ENCODE peak calls at places on chromosomes 7 and 10, in six cellular contexts. X is IMR-90, D is heart right ventricle, U is heart left ventricle, H is ascending aorta, W is tibial nerve. V is an unnamed sample.

GRCh38 chr10:74011762-74012161 is 13.8 kb downstream of the VCL start:
- DNase-seq in X (peak), D (no peak), U (no peak), H (no peak), W (no peak), V (peak)

GRCh38 chr7:20268832-20269231 is 51.6 kb upstream of the MACC1 start:
- DNase-seq in X (peak), D (no peak), U (no peak), H (no peak), W (no peak), V (no peak)

GRCh38 chr7:26686448-26686981 is 177.9 kb downstream of the SKAP2 start:
- DNase-seq in X (peak), D (no peak), U (no peak), H (no peak), W (no peak), V (no peak)

GRCh38 chr10:48456808-48457761 is 147.8 kb downstream of the ARHGAP22 start:
- DNase-seq in X (no peak), D (no peak), U (peak), H (no peak), W (no peak), V (no peak)

GRCh38 chr7:70837589-70837988 is 294.4 kb upstream of the GALNT17 start:
- DNase-seq in X (no peak), D (no peak), U (no peak), H (no peak), W (no peak), V (no peak)

GRCh38 chr10:5973069-5973468 is 4.3 kb downstream of the IL15RA start:
- DNase-seq in X (no peak), D (no peak), U (no peak), H (no peak), W (no peak), V (no peak)

GRCh38 chr10:96249264-96249663 is 22.1 kb downstream of the BLNK start:
- DNase-seq in X (no peak), D (no peak), U (no peak), H (no peak), W (no peak), V (no peak)

GRCh38 chr7:85068796-85069195 is 118.1 kb downstream of the SEMA3D start:
- DNase-seq in X (peak), D (no peak), U (no peak), H (no peak), W (no peak), V (no peak)

GRCh38 chr10:8435186-8436055 is 380.9 kb downstream of the GATA3 start:
- DNase-seq in X (no peak), D (no peak), U (no peak), H (no peak), W (no peak), V (no peak)

GRCh38 chr7:68689087-68689433 is 909.2 kb upstream of the AUTS2 start:
- DNase-seq in X (no peak), D (no peak), U (no peak), H (no peak), W (no peak), V (no peak)

GRCh38 chr10:42850931-42851330 is 68.3 kb downstream of the BMS1 start:
- DNase-seq in X (peak), D (no peak), U (no peak), H (no peak), W (no peak), V (no peak)

GRCh38 chr7:116145245-116145852 is 65.0 kb upstream of the TES start:
- DNase-seq in X (peak), D (no peak), U (no peak), H (no peak), W (no peak), V (no peak)

GRCh38 chr7:69967699-69968450 is 369.6 kb downstream of the AUTS2 start:
- DNase-seq in X (no peak), D (no peak), U (no peak), H (no peak), W (no peak), V (no peak)

GRCh38 chr7:70239930-70240329 is 641.7 kb downstream of the AUTS2 start:
- DNase-seq in X (no peak), D (no peak), U (no peak), H (no peak), W (no peak), V (no peak)

GRCh38 chr10:22685926-22686325 is 28.5 kb downstream of the PIP4K2A start:
- DNase-seq in X (no peak), D (no peak), U (no peak), H (no peak), W (no peak), V (no peak)

GRCh38 chr10:102633282-102633681 is 11.0 kb upstream of the TRIM8 start:
- DNase-seq in X (peak), D (no peak), U (peak), H (no peak), W (no peak), V (no peak)

GRCh38 chr7:88226886-88227516 is 7.2 kb upstream of the SRI start:
- DNase-seq in X (peak), D (no peak), U (no peak), H (no peak), W (no peak), V (no peak)

GRCh38 chr10:77776487-77776886 is 138.9 kb upstream of the KCNMA1 start:
- DNase-seq in X (no peak), D (no peak), U (no peak), H (no peak), W (no peak), V (no peak)

GRCh38 chr10:79202188-79203013 is 133.6 kb downstream of the ZMIZ1 start:
- DNase-seq in X (peak), D (peak), U (no peak), H (no peak), W (no peak), V (no peak)

GRCh38 chr10:108721874-108722273 is 1201.4 kb downstream of the XPNPEP1 start:
- DNase-seq in X (no peak), D (no peak), U (no peak), H (no peak), W (no peak), V (no peak)

GRCh38 chr10:34522542-34522941 is 292.6 kb downstream of the PARD3 start:
- DNase-seq in X (peak), D (no peak), U (no peak), H (no peak), W (no peak), V (no peak)

GRCh38 chr7:154677454-154677853 is 325.5 kb downstream of the PAXIP1 start:
- DNase-seq in X (no peak), D (no peak), U (no peak), H (no peak), W (no peak), V (no peak)

GRCh38 chr7:27533777-27534176 is 128.9 kb downstream of the HIBADH start:
- DNase-seq in X (peak), D (no peak), U (no peak), H (no peak), W (no peak), V (no peak)

GRCh38 chr10:114665406-114665805 is 7.3 kb upstream of the ABLIM1 start:
- DNase-seq in X (no peak), D (no peak), U (no peak), H (no peak), W (no peak), V (no peak)

GRCh38 chr7:65812281-65812680 is 60.6 kb upstream of the VKORC1L1 start:
- DNase-seq in X (peak), D (no peak), U (no peak), H (no peak), W (no peak), V (no peak)

GRCh38 chr10:12041766-12042408 is 722 bp downstream of the UPF2 start:
- DNase-seq in X (peak), D (no peak), U (no peak), H (no peak), W (no peak), V (no peak)

GRCh38 chr7:74165867-74166593 is 8.1 kb upstream of the EIF4H start:
- DNase-seq in X (no peak), D (no peak), U (no peak), H (no peak), W (no peak), V (no peak)

GRCh38 chr10:47374611-47375536 is 9.2 kb downstream of the ZNF488 start:
- DNase-seq in X (peak), D (no peak), U (no peak), H (no peak), W (no peak), V (no peak)

GRCh38 chr7:128190051-128190640 is 50.9 kb upstream of the LEP start:
- DNase-seq in X (no peak), D (no peak), U (no peak), H (no peak), W (no peak), V (no peak)

GRCh38 chr10:14564268-14564744 is 210.4 kb downstream of the FAM107B start:
- DNase-seq in X (no peak), D (no peak), U (no peak), H (no peak), W (no peak), V (no peak)

GRCh38 chr7:44325181-44325671 is at the start of gene CAMK2B:
- DNase-seq in X (no peak), D (no peak), U (no peak), H (no peak), W (no peak), V (no peak)

GRCh38 chr7:118502235-118502634 is 277.7 kb downstream of the ANKRD7 start:
- DNase-seq in X (no peak), D (no peak), U (no peak), H (no peak), W (no peak), V (no peak)

GRCh38 chr10:36578306-36578705 is 547.1 kb upstream of the ANKRD30A start:
- DNase-seq in X (peak), D (no peak), U (no peak), H (no peak), W (no peak), V (no peak)

GRCh38 chr10:131017566-131018285 is 293.8 kb downstream of the TCERG1L start:
- DNase-seq in X (no peak), D (no peak), U (no peak), H (no peak), W (no peak), V (no peak)

DNA sequence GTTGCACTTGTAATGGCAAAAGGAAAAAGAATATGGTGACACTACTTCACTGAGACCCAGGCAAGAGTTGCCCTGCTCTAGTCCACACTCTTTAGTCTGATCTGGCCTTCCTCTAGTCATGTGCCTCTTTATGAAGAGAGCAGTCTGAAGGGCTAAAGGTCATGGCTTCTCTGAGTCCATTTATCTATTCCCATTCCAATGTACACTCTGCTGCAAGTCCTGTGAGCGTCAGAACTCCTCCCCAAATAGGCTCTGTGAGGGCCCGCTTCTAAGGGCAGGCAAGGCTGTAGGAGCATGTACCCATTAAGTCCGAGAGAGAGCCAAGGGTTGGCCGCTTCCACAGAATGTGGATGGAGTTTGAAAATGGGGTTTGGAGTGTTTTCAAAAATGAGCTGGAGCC is 209.3 kb downstream of the AHR start:
- DNase-seq in X (no peak), D (no peak), U (no peak), H (no peak), W (no peak), V (no peak)
- H3K4me3 ChIP-seq in X (no peak), D (no peak), U (no peak), H (no peak), W (no peak), V (no peak)

GRCh38 chr10:110756886-110757285 is 112.8 kb downstream of the RBM20 start:
- DNase-seq in X (no peak), D (no peak), U (no peak), H (no peak), W (no peak), V (no peak)

GRCh38 chr10:110757563-110757962 is 113.4 kb downstream of the RBM20 start:
- DNase-seq in X (no peak), D (no peak), U (no peak), H (no peak), W (no peak), V (no peak)

GRCh38 chr10:110758128-110758527 is 113.6 kb upstream of the PDCD4 start:
- DNase-seq in X (no peak), D (no peak), U (no peak), H (no peak), W (no peak), V (no peak)

GRCh38 chr10:110759523-110759922 is 112.2 kb upstream of the PDCD4 start:
- DNase-seq in X (no peak), D (no peak), U (no peak), H (no peak), W (no peak), V (no peak)

GRCh38 chr10:110758898-110759297 is 112.8 kb upstream of the PDCD4 start:
- DNase-seq in X (peak), D (no peak), U (no peak), H (no peak), W (no peak), V (no peak)
- H3K27ac ChIP-seq in X (no peak), D (peak), U (peak), H (peak), W (peak), V (peak)

DNA sequence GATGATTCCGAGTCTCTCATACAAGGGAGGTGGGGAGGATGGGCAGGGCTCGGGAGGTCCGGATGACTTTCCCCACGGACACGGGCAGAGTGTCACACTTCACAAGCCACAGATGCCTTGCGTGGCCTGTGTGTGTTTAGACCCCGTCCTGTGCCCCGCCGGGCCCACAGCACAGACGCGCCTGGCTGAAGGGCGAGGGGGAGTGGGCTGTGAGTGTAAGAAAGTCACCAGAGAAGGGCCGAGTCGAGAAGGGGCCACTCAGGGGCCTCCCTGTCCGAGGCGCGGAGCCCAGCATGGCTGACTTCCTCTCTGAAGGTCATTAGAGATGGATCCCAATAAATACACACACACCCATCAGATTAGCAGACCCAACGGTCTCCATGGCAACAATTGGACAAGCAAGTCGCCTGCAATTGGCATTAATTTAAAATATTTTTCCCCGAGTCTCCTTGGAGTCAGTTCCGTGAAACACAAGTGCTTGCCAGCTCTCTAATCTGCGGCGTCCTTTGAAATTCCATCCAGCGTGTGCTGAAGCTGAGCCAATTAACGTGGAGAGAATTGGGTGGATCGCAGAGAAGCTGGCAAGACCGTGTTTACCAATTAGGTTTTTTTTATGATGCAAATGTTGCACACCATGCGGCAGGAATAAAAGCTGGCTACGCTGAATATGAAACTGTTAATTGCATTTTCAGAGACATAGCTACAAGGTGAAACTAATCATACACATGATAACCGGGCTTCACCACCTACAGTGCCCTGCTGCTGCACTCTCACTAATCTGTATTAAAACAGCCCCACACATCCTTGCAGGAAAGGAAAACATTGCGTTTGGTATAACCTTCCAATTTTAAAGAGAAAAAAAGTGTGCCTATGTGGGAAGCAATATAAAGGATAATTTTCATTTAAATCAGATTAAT is 571.2 kb downstream of the PTPRN2 start:
- DNase-seq in X (no peak), D (no peak), U (peak), H (no peak), W (no peak), V (no peak)
- TF ChIP-seq CTCF in X (no peak), D (no peak), U (no peak), H (no peak), W (no peak), V (no peak)

DNA sequence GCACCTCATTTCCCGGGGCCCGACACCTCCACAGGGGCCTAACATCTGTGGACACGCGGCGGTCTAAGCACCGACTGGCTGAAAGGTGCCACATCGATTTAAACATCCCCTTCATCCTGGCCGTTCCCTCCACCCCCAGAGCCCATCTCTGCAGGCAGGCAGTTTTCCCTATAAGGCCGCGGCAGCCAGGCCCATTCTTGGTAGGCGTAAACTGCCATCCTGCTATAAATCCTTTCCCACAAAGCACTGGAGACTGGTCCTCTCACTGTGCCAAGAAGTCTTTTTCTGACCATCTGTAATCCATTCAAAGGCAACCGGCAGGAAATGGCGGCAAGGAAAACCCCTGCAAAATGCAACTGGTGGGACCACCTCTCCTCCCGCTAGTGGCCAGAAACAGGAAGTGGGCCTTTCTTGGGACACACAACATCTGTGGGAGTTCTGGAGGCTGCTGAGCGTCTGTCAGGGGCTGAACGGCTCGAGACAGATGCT is 22.4 kb downstream of the ATXN7L1 start:
- DNase-seq in X (peak), D (no peak), U (no peak), H (no peak), W (no peak), V (no peak)
- H3K4me3 ChIP-seq in X (no peak), D (peak), U (no peak), H (no peak), W (no peak), V (no peak)

V was measured in thoracic aorta.